ENCODE peak calls at places on chromosomes 3 and 15, in four cellular contexts. C is IMR-90, Y is left lung, B is GM12865. U is an unnamed sample.

GRCh38 chr3:174495231-174495755 is 363.8 kb upstream of the NAALADL2 start:
- DNase-seq in C (peak), Y (no peak), B (no peak), U (no peak)

GRCh38 chr3:29436612-29437313 is 155.9 kb downstream of the RBMS3 start:
- DNase-seq in C (peak), Y (no peak), B (no peak), U (no peak)

GRCh38 chr3:184332370-184333090 is 4.9 kb upstream of the FAM131A start:
- DNase-seq in C (peak), Y (no peak), B (no peak), U (no peak)

GRCh38 chr15:28993720-28994053 is 107.9 kb downstream of the APBA2 start:
- DNase-seq in C (no peak), Y (no peak), B (no peak), U (no peak)

GRCh38 chr3:2652416-2652815 is 457.8 kb downstream of the IL5RA start:
- DNase-seq in C (no peak), Y (no peak), B (no peak), U (no peak)

GRCh38 chr3:170322501-170323328 is 34.8 kb upstream of the SKIL start:
- DNase-seq in C (no peak), Y (no peak), B (no peak), U (no peak)

GRCh38 chr3:33355611-33356010 is 78.4 kb downstream of the FBXL2 start:
- DNase-seq in C (peak), Y (no peak), B (no peak), U (no peak)

GRCh38 chr15:63079938-63080626 is 37.5 kb downstream of the TPM1 start:
- DNase-seq in C (peak), Y (no peak), B (no peak), U (no peak)

GRCh38 chr3:50267280-50267913 is 1.6 kb upstream of the SEMA3B start:
- DNase-seq in C (no peak), Y (peak), B (no peak), U (no peak)

GRCh38 chr3:160577551-160578195 is 12.3 kb upstream of the KPNA4 start:
- DNase-seq in C (peak), Y (no peak), B (no peak), U (no peak)

GRCh38 chr3:124373524-124373923 is 356.7 kb upstream of the UMPS start:
- DNase-seq in C (no peak), Y (no peak), B (peak), U (no peak)

GRCh38 chr3:67635257-67635656 is 19.2 kb downstream of the SUCLG2 start:
- DNase-seq in C (peak), Y (no peak), B (peak), U (no peak)

GRCh38 chr15:62684143-62684808 is 358.3 kb upstream of the TPM1 start:
- DNase-seq in C (no peak), Y (no peak), B (no peak), U (no peak)

GRCh38 chr15:70856177-70856883 is 2.4 kb upstream of the LARP6 start:
- DNase-seq in C (peak), Y (no peak), B (no peak), U (no peak)

GRCh38 chr15:52567886-52568568 is 803 bp downstream of the ARPP19 start:
- DNase-seq in C (peak), Y (no peak), B (peak), U (no peak)

GRCh38 chr3:15157441-15157840 is 48.6 kb upstream of the CAPN7 start:
- DNase-seq in C (no peak), Y (no peak), B (no peak), U (no peak)

GRCh38 chr3:24272875-24273274 is 221.8 kb downstream of the THRB start:
- DNase-seq in C (no peak), Y (no peak), B (no peak), U (no peak)

GRCh38 chr3:113211370-113212154 is at the start of gene BOC:
- DNase-seq in C (peak), Y (no peak), B (no peak), U (peak)

GRCh38 chr15:91150492-91151160 is 50.6 kb downstream of the SV2B start:
- DNase-seq in C (no peak), Y (no peak), B (no peak), U (no peak)

GRCh38 chr3:144031938-144032337 is 60.3 kb downstream of the DIPK2A start:
- DNase-seq in C (no peak), Y (no peak), B (no peak), U (no peak)

GRCh38 chr15:101148881-101149664 is 102.8 kb downstream of the CHSY1 start:
- DNase-seq in C (no peak), Y (no peak), B (no peak), U (no peak)

GRCh38 chr3:73503781-73504180 is 121.0 kb downstream of the PDZRN3 start:
- DNase-seq in C (peak), Y (no peak), B (peak), U (no peak)

GRCh38 chr3:66492672-66493071 is 8.2 kb downstream of the LRIG1 start:
- DNase-seq in C (no peak), Y (no peak), B (no peak), U (no peak)

GRCh38 chr15:76935620-76936019 is 4.1 kb downstream of the RCN2 start:
- DNase-seq in C (no peak), Y (no peak), B (peak), U (no peak)

GRCh38 chr15:76942331-76942730 is 10.8 kb downstream of the RCN2 start:
- DNase-seq in C (no peak), Y (no peak), B (no peak), U (no peak)

GRCh38 chr15:76938752-76939151 is 7.2 kb downstream of the RCN2 start:
- DNase-seq in C (no peak), Y (no peak), B (no peak), U (no peak)

GRCh38 chr15:76936671-76937070 is 5.1 kb downstream of the RCN2 start:
- DNase-seq in C (no peak), Y (no peak), B (no peak), U (no peak)

GRCh38 chr15:76939715-76940114 is 8.2 kb downstream of the RCN2 start:
- DNase-seq in C (peak), Y (no peak), B (no peak), U (no peak)
- TF ChIP-seq CTCF in C (no peak), Y (no peak), B (no peak), U (no peak)

GRCh38 chr3:57577786-57578185 is 19.4 kb downstream of the ARF4 start:
- DNase-seq in C (no peak), Y (no peak), B (no peak), U (no peak)

GRCh38 chr3:57586778-57587177 is 10.4 kb downstream of the ARF4 start:
- DNase-seq in C (no peak), Y (no peak), B (peak), U (no peak)

GRCh38 chr3:57583544-57583943 is 13.6 kb downstream of the ARF4 start:
- DNase-seq in C (no peak), Y (no peak), B (no peak), U (no peak)

GRCh38 chr3:57587946-57588345 is 9.2 kb downstream of the ARF4 start:
- DNase-seq in C (no peak), Y (no peak), B (no peak), U (no peak)

DNA sequence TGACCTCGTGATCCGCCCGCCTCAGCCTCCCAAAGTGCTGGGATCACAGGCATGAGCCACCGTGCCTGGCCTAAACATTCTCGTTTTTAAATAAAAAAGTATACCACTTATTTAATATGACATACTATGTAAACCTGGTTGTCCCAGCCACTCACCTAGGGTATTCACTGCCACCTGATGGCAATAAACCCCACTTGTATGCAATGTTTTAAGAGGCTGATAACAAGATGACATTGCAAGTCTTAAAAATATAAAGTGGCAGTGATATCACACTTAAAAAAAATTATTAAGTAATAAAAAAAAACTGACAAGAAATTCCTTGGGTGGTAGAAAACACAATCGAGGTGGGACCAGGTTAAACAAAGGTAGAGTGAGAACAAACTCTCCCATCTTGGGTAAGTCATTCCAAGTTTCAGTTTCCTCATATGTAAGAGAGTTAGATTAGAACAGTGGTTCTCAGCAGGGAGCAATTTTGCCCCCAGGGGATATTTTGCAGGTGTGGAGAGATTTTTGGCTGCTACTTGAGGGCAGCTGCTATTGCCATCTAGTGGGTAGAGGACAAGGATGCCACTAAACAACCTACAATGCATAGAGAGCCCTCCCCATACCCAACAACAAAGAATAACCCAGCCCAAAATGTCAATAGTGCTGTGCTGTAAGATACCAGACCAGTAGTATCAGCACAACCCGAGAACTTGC is 14.5 kb downstream of the ARF4 start:
- DNase-seq in C (no peak), Y (no peak), B (peak), U (no peak)
- TF ChIP-seq CTCF in C (no peak), Y (no peak), B (no peak), U (no peak)

GRCh38 chr3:194802125-194802433 is 116.4 kb downstream of the FAM43A start:
- DNase-seq in C (no peak), Y (no peak), B (no peak), U (no peak)

GRCh38 chr3:194800014-194800413 is 114.3 kb downstream of the FAM43A start:
- DNase-seq in C (no peak), Y (no peak), B (no peak), U (no peak)

GRCh38 chr3:194804796-194805195 is 119.1 kb downstream of the FAM43A start:
- DNase-seq in C (no peak), Y (no peak), B (no peak), U (no peak)

GRCh38 chr3:194805546-194805945 is 119.9 kb downstream of the FAM43A start:
- DNase-seq in C (no peak), Y (no peak), B (no peak), U (no peak)

GRCh38 chr3:194801378-194802124 is 115.9 kb downstream of the FAM43A start:
- DNase-seq in C (no peak), Y (no peak), B (no peak), U (no peak)
- TF ChIP-seq CTCF in C (no peak), Y (no peak), B (no peak), U (no peak)

GRCh38 chr3:32256206-32256605 is 17.7 kb downstream of the CMTM8 start:
- DNase-seq in C (no peak), Y (no peak), B (no peak), U (no peak)
- TF ChIP-seq CTCF in C (no peak), Y (no peak), B (no peak), U (no peak)

GRCh38 chr3:7423995-7424394 is 563.1 kb downstream of the GRM7 start:
- DNase-seq in C (no peak), Y (no peak), B (no peak), U (no peak)

GRCh38 chr3:7421065-7421464 is 560.1 kb downstream of the GRM7 start:
- DNase-seq in C (no peak), Y (no peak), B (no peak), U (no peak)
- TF ChIP-seq CTCF in C (no peak), Y (no peak), B (no peak), U (no peak)

GRCh38 chr3:17979248-17979647 is 236.8 kb upstream of the TBC1D5 start:
- DNase-seq in C (no peak), Y (no peak), B (no peak), U (no peak)
- TF ChIP-seq CTCF in C (no peak), Y (no peak), B (no peak), U (no peak)

GRCh38 chr3:41029356-41029755 is 169.9 kb upstream of the CTNNB1 start:
- DNase-seq in C (no peak), Y (no peak), B (no peak), U (no peak)

GRCh38 chr3:41037651-41038334 is 161.5 kb upstream of the CTNNB1 start:
- DNase-seq in C (no peak), Y (no peak), B (no peak), U (no peak)

GRCh38 chr3:41035445-41036022 is 163.8 kb upstream of the CTNNB1 start:
- DNase-seq in C (no peak), Y (no peak), B (no peak), U (no peak)

DNA sequence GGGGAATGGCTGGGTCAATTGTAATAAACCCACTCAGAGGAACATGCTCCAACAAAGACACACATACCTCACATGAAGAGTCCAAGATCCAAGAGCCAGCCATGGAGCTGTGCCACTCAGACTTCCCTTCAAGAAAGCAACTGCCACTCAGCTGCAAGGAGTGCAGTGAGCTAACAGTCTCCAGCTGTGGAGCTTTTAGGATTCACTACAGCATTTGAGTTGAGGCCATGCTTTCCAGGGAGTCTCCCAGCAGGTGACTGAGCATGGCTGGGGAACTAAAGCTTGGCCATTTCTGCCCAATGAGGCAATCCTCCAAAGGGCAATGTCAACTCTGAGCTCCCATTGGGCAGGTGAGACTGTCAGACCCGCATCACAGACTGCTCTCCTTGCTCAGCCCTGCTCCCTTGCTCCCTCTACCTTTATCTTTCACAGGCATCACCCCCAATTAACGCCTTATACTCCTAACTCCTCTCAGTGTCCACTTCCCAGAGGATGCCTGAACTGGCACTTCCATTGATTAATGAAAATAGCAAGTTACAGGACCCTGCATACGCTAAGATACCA is 165.3 kb upstream of the CTNNB1 start:
- DNase-seq in C (no peak), Y (no peak), B (no peak), U (no peak)
- TF ChIP-seq CTCF in C (no peak), Y (no peak), B (no peak), U (no peak)

GRCh38 chr3:77348244-77348855 is 308.5 kb downstream of the ROBO2 start:
- DNase-seq in C (peak), Y (no peak), B (peak), U (no peak)
- TF ChIP-seq CTCF in C (peak), Y (peak), B (no peak), U (no peak)